ENCODE peak calls at places on chromosomes 13 and 19, in ten cellular contexts. E is brain pericyte; N is NCI-H1436; U is stimulated activated CD8-positive, alpha-beta memory T cell treated with anti-CD3 and anti-CD28 coated beads, Interleukin-4, amount 100 ng/mL, for 48 hours; H is activated effector memory CD4-positive, alpha-beta T cell treated with Interleukin-2 at 50 U/mL for 16 hours; G is activated naive CD4-positive, alpha-beta T cell treated with anti-CD3 and anti-CD28 coated beads, Interleukin-2, amount 50 U/mL, for 16 hours; J is EH; D is BE2C; I is globus pallidus; Y is lower leg skin. A is an unnamed sample.
A peak's percentile ranks its signal among the peaks of the same experiment; 100 is the strongest.

GRCh38 chr13:109400192-109400591 is 386.2 kb downstream of the IRS2 start:
- DNase-seq in H (no peak), N (no peak), J (no peak), E (no peak), G (no peak), D (peak; percentile 38), U (no peak), I (peak; percentile 24), Y (no peak), A (no peak)

GRCh38 chr13:39106216-39106995 is 68.2 kb downstream of the NHLRC3 start:
- DNase-seq in G (no peak), H (no peak), N (no peak), U (no peak), Y (no peak), D (peak; percentile 47), E (no peak), I (no peak), J (no peak), A (no peak)

GRCh38 chr19:16457195-16457953 is 14.4 kb downstream of the EPS15L1 start:
- DNase-seq in E (no peak), H (no peak), G (peak; percentile 22), U (no peak), J (peak; percentile 74), D (peak; percentile 89), N (no peak), I (no peak), Y (no peak), A (no peak)

GRCh38 chr13:71704650-71705049 is 162.4 kb downstream of the DACH1 start:
- DNase-seq in Y (no peak), E (no peak), D (no peak), G (no peak), I (no peak), J (no peak), H (no peak), N (no peak), U (no peak), A (no peak)

GRCh38 chr13:36628986-36629385 is 44.8 kb upstream of the SERTM1 start:
- DNase-seq in H (no peak), E (no peak), D (no peak), G (no peak), Y (no peak), N (no peak), U (no peak), I (no peak), J (no peak), A (no peak)

GRCh38 chr19:8262431-8262830 is 45.7 kb downstream of the CD320 start:
- DNase-seq in Y (no peak), J (no peak), E (no peak), I (no peak), D (no peak), N (no peak), H (no peak), U (peak; percentile 15), G (no peak), A (no peak)

GRCh38 chr19:18928018-18928805 is 8.7 kb downstream of the DDX49 start:
- DNase-seq in E (no peak), I (no peak), N (no peak), U (no peak), J (no peak), Y (no peak), H (no peak), D (no peak), G (no peak), A (no peak)

GRCh38 chr19:13979224-13979623 is 26.9 kb downstream of the RFX1 start:
- DNase-seq in U (no peak), I (no peak), N (no peak), E (no peak), G (no peak), J (no peak), D (no peak), H (no peak), Y (no peak), A (no peak)

GRCh38 chr13:98650376-98651107 is 73.6 kb upstream of the STK24 start:
- DNase-seq in Y (peak; percentile 34), G (no peak), E (no peak), J (no peak), D (no peak), H (no peak), N (no peak), I (no peak), U (no peak), A (no peak)

GRCh38 chr19:3658004-3658822 is 31.6 kb upstream of the CACTIN start:
- DNase-seq in N (no peak), D (no peak), G (no peak), U (no peak), E (no peak), H (no peak), J (no peak), I (no peak), Y (no peak), A (no peak)

GRCh38 chr13:29566864-29567263 is 28.6 kb downstream of the SLC7A1 start:
- DNase-seq in Y (no peak), I (no peak), G (no peak), U (no peak), D (no peak), H (no peak), N (peak; percentile 46), E (no peak), J (no peak), A (no peak)

GRCh38 chr13:28268800-28269223 is 130.5 kb downstream of the PAN3 start:
- DNase-seq in D (no peak), N (no peak), H (no peak), Y (no peak), E (no peak), I (no peak), G (no peak), J (no peak), U (no peak), A (no peak)

GRCh38 chr13:99813346-99814095 is 158.0 kb downstream of the ZIC5 start:
- DNase-seq in U (no peak), E (no peak), D (no peak), H (no peak), G (no peak), J (peak; percentile 2), I (no peak), Y (no peak), N (no peak), A (no peak)

GRCh38 chr13:21055016-21055415 is 6.4 kb downstream of the LATS2 start:
- DNase-seq in H (no peak), Y (no peak), D (no peak), I (no peak), U (no peak), N (no peak), G (no peak), E (no peak), J (peak; percentile 76), A (no peak)

GRCh38 chr19:18415177-18415867 is 3.9 kb upstream of the SSBP4 start:
- DNase-seq in E (no peak), G (no peak), D (no peak), I (peak; percentile 37), J (peak; percentile 85), U (no peak), H (no peak), N (peak; percentile 78), Y (peak; percentile 53), A (no peak)

GRCh38 chr19:37007587-37008220 is 70.5 kb upstream of the ZNF420 start:
- DNase-seq in U (peak; percentile 60), D (no peak), G (peak; percentile 43), N (no peak), J (no peak), I (no peak), H (peak; percentile 2), Y (no peak), E (no peak), A (no peak)

GRCh38 chr19:7292352-7292949 is 1.8 kb downstream of the INSR start:
- DNase-seq in Y (no peak), I (no peak), N (no peak), G (no peak), H (no peak), E (no peak), U (no peak), D (no peak), J (no peak), A (no peak)